ENCODE peak calls at places on chromosome 11, in four cellular contexts. W is IMR-90, T is neuronal stem cell, D is substantia nigra. N is an unnamed sample.

GRCh38 chr11:128420943-128421342 is 166.4 kb downstream of the ETS1 start:
- DNase-seq in W (peak), T (no peak), D (no peak), N (peak)

GRCh38 chr11:64687641-64688533 is 35.1 kb downstream of the NRXN2 start:
- DNase-seq in W (no peak), T (no peak), D (peak), N (no peak)

GRCh38 chr11:107583629-107584195 is 7.2 kb upstream of the ELMOD1 start:
- DNase-seq in W (peak), T (no peak), D (no peak), N (peak)

GRCh38 chr11:13311570-13311969 is 34.0 kb downstream of the BMAL1 start:
- DNase-seq in W (no peak), T (no peak), D (no peak), N (no peak)

GRCh38 chr11:129023968-129024676 is 81.5 kb upstream of the TP53AIP1 start:
- DNase-seq in W (peak), T (peak), D (no peak), N (no peak)

GRCh38 chr11:83092488-83093384 is 21.0 kb upstream of the RAB30 start:
- DNase-seq in W (peak), T (no peak), D (no peak), N (peak)

GRCh38 chr11:134554106-134554505 is 142.1 kb upstream of the B3GAT1 start:
- DNase-seq in W (no peak), T (no peak), D (no peak), N (no peak)

GRCh38 chr11:125348704-125349635 is 147.1 kb downstream of the FEZ1 start:
- DNase-seq in W (peak), T (no peak), D (peak), N (peak)

GRCh38 chr11:88886796-88887195 is 179.0 kb downstream of the GRM5 start:
- DNase-seq in W (peak), T (peak), D (no peak), N (peak)

GRCh38 chr11:87473174-87473573 is 435.4 kb downstream of the TMEM135 start:
- DNase-seq in W (peak), T (no peak), D (no peak), N (peak)

GRCh38 chr11:64593156-64594105 is 2.4 kb downstream of the SLC22A12 start:
- DNase-seq in W (no peak), T (no peak), D (no peak), N (no peak)

GRCh38 chr11:35210886-35211546 is 72.0 kb downstream of the CD44 start:
- DNase-seq in W (no peak), T (no peak), D (no peak), N (no peak)

GRCh38 chr11:3016861-3017260 is 24.7 kb upstream of the NAP1L4 start:
- DNase-seq in W (no peak), T (no peak), D (no peak), N (no peak)

GRCh38 chr11:7604331-7604973 is 68.8 kb downstream of the CYB5R2 start:
- DNase-seq in W (no peak), T (no peak), D (no peak), N (no peak)

GRCh38 chr11:2369896-2370295 is 7.2 kb upstream of the CD81 start:
- DNase-seq in W (no peak), T (no peak), D (no peak), N (no peak)

GRCh38 chr11:16217631-16218030 is 138.7 kb downstream of the SOX6 start:
- DNase-seq in W (peak), T (no peak), D (no peak), N (no peak)

GRCh38 chr11:61917357-61918109 is at the start of gene RAB3IL1:
- DNase-seq in W (no peak), T (peak), D (no peak), N (peak)

GRCh38 chr11:90911192-90911591 is 688.3 kb upstream of the CHORDC1 start:
- DNase-seq in W (no peak), T (no peak), D (no peak), N (no peak)

GRCh38 chr11:63901660-63902059 is 15.3 kb downstream of the RCOR2 start:
- DNase-seq in W (peak), T (no peak), D (no peak), N (no peak)

GRCh38 chr11:124669193-124669592 is 4.3 kb downstream of the SIAE start:
- DNase-seq in W (peak), T (no peak), D (peak), N (peak)

GRCh38 chr11:121350314-121351046 is 57.9 kb downstream of the SC5D start:
- DNase-seq in W (no peak), T (no peak), D (no peak), N (no peak)

GRCh38 chr11:78633516-78634310 is 59.0 kb upstream of the NARS2 start:
- DNase-seq in W (no peak), T (no peak), D (no peak), N (no peak)

GRCh38 chr11:13928566-13929251 is 33.8 kb upstream of the SPON1 start:
- DNase-seq in W (peak), T (no peak), D (no peak), N (peak)

GRCh38 chr11:59523541-59523940 is 12.2 kb downstream of the OR4D9 start:
- DNase-seq in W (no peak), T (no peak), D (no peak), N (no peak)

GRCh38 chr11:14500181-14500651 is 605 bp upstream of the COPB1 start:
- DNase-seq in W (peak), T (peak), D (peak), N (peak)

GRCh38 chr11:8251767-8252295 is 11.8 kb downstream of the LMO1 start:
- DNase-seq in W (no peak), T (no peak), D (no peak), N (no peak)

GRCh38 chr11:122524532-122524882 is 131.0 kb upstream of the UBASH3B start:
- DNase-seq in W (no peak), T (no peak), D (no peak), N (no peak)

GRCh38 chr11:107719557-107720304 is 7.9 kb upstream of the SLN start:
- DNase-seq in W (no peak), T (no peak), D (no peak), N (no peak)